ENCODE peak calls at places on chromosomes 7 and 10, in six cellular contexts. One of them, this sample, is unnamed.
A peak's percentile ranks its signal among the peaks of the same experiment; 100 is the strongest.

GRCh38 chr7:9776900-9777299 is 1196.8 kb upstream of the PHF14 start:
- DNase-seq in tibial artery: no peak
- DNase-seq in Caco-2: no peak
- DNase-seq in GM23248: no peak
- DNase-seq in sciatic nerve: no peak
- DNase-seq in lower leg skin: no peak
- DNase-seq in this sample: no peak

GRCh38 chr7:45402480-45403218 is 171.5 kb upstream of the ADCY1 start:
- DNase-seq in tibial artery: no peak
- DNase-seq in Caco-2: no peak
- DNase-seq in GM23248: peak; percentile 50
- DNase-seq in sciatic nerve: no peak
- DNase-seq in lower leg skin: no peak
- DNase-seq in this sample: peak; percentile 35

GRCh38 chr10:124557648-124558338 is 96.2 kb downstream of the LHPP start:
- DNase-seq in tibial artery: no peak
- DNase-seq in Caco-2: no peak
- DNase-seq in GM23248: no peak
- DNase-seq in sciatic nerve: no peak
- DNase-seq in lower leg skin: no peak
- DNase-seq in this sample: no peak

GRCh38 chr10:12566161-12567115 is 217.1 kb downstream of the CAMK1D start:
- DNase-seq in tibial artery: peak; percentile 61
- DNase-seq in Caco-2: no peak
- DNase-seq in GM23248: peak; percentile 63
- DNase-seq in sciatic nerve: no peak
- DNase-seq in lower leg skin: peak; percentile 88
- DNase-seq in this sample: no peak

GRCh38 chr10:119090026-119090808 is 9.6 kb upstream of the EIF3A start:
- DNase-seq in tibial artery: no peak
- DNase-seq in Caco-2: no peak
- DNase-seq in GM23248: no peak
- DNase-seq in sciatic nerve: peak; percentile 9
- DNase-seq in lower leg skin: peak; percentile 34
- DNase-seq in this sample: no peak

GRCh38 chr10:8048281-8049008 is 6.0 kb upstream of the GATA3 start:
- DNase-seq in tibial artery: no peak
- DNase-seq in Caco-2: no peak
- DNase-seq in GM23248: no peak
- DNase-seq in sciatic nerve: no peak
- DNase-seq in lower leg skin: peak; percentile 82
- DNase-seq in this sample: no peak

GRCh38 chr7:76260171-76260703 is 42.2 kb upstream of the HSPB1 start:
- DNase-seq in tibial artery: no peak
- DNase-seq in Caco-2: peak; percentile 52
- DNase-seq in GM23248: peak; percentile 55
- DNase-seq in sciatic nerve: no peak
- DNase-seq in lower leg skin: no peak
- DNase-seq in this sample: peak; percentile 29

GRCh38 chr10:73910764-73911552 is at the start of gene PLAU:
- DNase-seq in tibial artery: peak; percentile 75
- DNase-seq in Caco-2: peak; percentile 59
- DNase-seq in GM23248: peak; percentile 65
- DNase-seq in sciatic nerve: peak; percentile 76
- DNase-seq in lower leg skin: peak; percentile 92
- DNase-seq in this sample: peak; percentile 59

GRCh38 chr7:2687881-2688318 is at the start of gene AMZ1:
- DNase-seq in tibial artery: no peak
- DNase-seq in Caco-2: no peak
- DNase-seq in GM23248: peak; percentile 67
- DNase-seq in sciatic nerve: no peak
- DNase-seq in lower leg skin: no peak
- DNase-seq in this sample: peak; percentile 33

GRCh38 chr7:41027428-41028115 is 675.3 kb downstream of the INHBA start:
- DNase-seq in tibial artery: no peak
- DNase-seq in Caco-2: no peak
- DNase-seq in GM23248: peak; percentile 93
- DNase-seq in sciatic nerve: no peak
- DNase-seq in lower leg skin: no peak
- DNase-seq in this sample: peak; percentile 99

GRCh38 chr10:101064415-101065030 is 2.7 kb downstream of the KAZALD1 start:
- DNase-seq in tibial artery: no peak
- DNase-seq in Caco-2: no peak
- DNase-seq in GM23248: no peak
- DNase-seq in sciatic nerve: no peak
- DNase-seq in lower leg skin: no peak
- DNase-seq in this sample: no peak

GRCh38 chr7:142957723-142958122 is 4.4 kb downstream of the KEL start:
- DNase-seq in tibial artery: no peak
- DNase-seq in Caco-2: no peak
- DNase-seq in GM23248: no peak
- DNase-seq in sciatic nerve: no peak
- DNase-seq in lower leg skin: no peak
- DNase-seq in this sample: no peak

GRCh38 chr10:119233821-119234220 is 26.4 kb downstream of the GRK5 start:
- DNase-seq in tibial artery: peak; percentile 55
- DNase-seq in Caco-2: no peak
- DNase-seq in GM23248: no peak
- DNase-seq in sciatic nerve: no peak
- DNase-seq in lower leg skin: peak; percentile 66
- DNase-seq in this sample: peak; percentile 32

This sample was measured in EH.